ENCODE peak calls at places on chromosomes 1 and 21, in six cellular contexts. V is hepatocyte; U is small intestine; R is CD4-positive, alpha-beta memory T cell; I is RWPE2; P is body of pancreas. H is an unnamed sample.

GRCh38 chr1:207888647-207889046 is 22.3 kb downstream of the CD34 start:
- DNase-seq in R (no peak), I (no peak), U (no peak), V (no peak), P (peak; percentile 32), H (no peak)

GRCh38 chr1:26429741-26430140 is 2.4 kb upstream of the DHDDS start:
- DNase-seq in U (no peak), I (no peak), V (no peak), R (no peak), P (no peak), H (no peak)

GRCh38 chr1:22469219-22469618 is 17.6 kb downstream of the ZBTB40 start:
- DNase-seq in U (peak; percentile 10), R (no peak), I (no peak), P (peak; percentile 58), V (no peak), H (no peak)

GRCh38 chr1:210376836-210377377 is 48.2 kb downstream of the HHAT start:
- DNase-seq in U (no peak), P (no peak), V (no peak), R (no peak), I (no peak), H (no peak)

GRCh38 chr1:206116191-206116872 is 856 bp downstream of the AVPR1B start:
- DNase-seq in P (no peak), V (no peak), I (no peak), U (no peak), R (no peak), H (no peak)

GRCh38 chr1:52281518-52281917 is 84.5 kb downstream of the CC2D1B start:
- DNase-seq in V (no peak), I (no peak), R (no peak), P (no peak), U (no peak), H (no peak)

GRCh38 chr1:187226396-187226795 is 397.6 kb downstream of the PLA2G4A start:
- DNase-seq in V (no peak), U (no peak), I (no peak), P (no peak), R (no peak), H (no peak)

GRCh38 chr1:193068013-193068412 is 8.6 kb downstream of the RO60 start:
- DNase-seq in R (no peak), P (no peak), U (no peak), V (no peak), I (no peak), H (no peak)

DNA sequence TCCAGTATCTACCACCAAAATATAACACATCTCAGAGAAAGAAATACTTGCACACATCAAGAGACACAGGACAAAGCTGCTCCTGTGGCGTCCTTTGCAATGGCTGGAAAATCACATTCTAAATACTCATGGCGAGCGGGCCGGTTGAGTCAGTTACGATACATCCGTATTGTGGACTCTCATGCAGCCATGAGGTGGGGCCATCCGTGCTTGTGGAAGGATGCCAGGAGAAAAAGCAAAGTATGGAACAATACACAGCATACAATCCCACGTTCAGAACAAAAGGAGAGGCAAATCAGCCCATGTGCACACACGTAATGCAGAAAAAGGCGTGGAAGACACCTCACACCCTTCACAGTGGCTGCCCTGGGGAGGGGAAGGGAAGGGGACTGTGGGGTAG is 13.1 kb downstream of the ATP13A2 start:
- DNase-seq in I (no peak), R (no peak), U (no peak), V (no peak), P (no peak), H (no peak)
- H3K36me3 ChIP-seq in I (peaks cover 34% of the 10 kb centered on the region), R (peaks cover 23% of the 10 kb centered on the region), U (peaks cover 3% of the 10 kb centered on the region), V (no peaks in the 10 kb centered on the region), P (no peaks in the 10 kb centered on the region), H (peaks cover 6% of the 10 kb centered on the region)

DNA sequence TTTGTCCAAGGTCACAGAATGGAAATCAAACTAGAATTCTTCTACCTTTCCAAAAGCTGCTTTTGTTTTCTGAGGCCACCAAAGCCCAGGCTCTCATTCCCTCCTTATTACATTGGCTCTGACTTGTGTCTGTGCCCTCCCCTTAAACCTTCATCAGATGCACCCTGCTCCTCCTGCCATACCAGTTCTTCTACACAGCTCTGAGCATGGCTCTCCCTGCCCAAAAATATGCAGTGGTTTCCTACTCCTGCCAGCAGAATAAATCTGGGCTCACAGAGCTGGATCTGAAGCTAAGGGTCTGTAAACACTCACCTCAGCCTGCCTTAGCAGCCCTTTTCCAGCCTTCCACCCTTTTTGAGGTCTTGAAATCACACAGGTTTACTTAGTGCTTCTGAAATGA is 55.0 kb downstream of the TTC3 start:
- DNase-seq in P (no peak), U (no peak), V (no peak), R (no peak), I (no peak), H (no peak)
- H3K36me3 ChIP-seq in P (no peaks in the 10 kb centered on the region), U (peaks cover 7% of the 10 kb centered on the region), V (no peaks in the 10 kb centered on the region), R (peaks cover 4% of the 10 kb centered on the region), I (peaks cover 69% of the 10 kb centered on the region), H (no peaks in the 10 kb centered on the region)

DNA sequence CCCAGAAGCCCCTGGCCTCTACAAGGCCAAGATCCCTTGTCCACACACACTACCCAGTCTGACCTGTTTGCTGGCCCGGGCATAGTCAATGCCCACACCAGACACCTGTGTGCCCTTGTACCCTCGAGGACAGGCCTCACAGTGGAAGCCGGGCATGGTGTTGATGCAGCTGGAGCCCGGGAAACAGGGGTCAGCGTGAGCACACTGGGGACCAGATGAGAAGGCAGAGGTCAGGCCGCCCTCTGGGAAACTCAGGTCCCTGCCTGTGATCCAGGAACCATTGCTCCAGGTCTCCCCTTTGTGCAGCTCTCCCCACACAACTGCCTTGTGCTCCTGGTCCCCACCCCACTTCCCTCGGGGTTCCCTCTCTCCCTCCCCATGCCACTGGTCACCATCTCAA is 5.5 kb downstream of the THBS3 start:
- DNase-seq in U (no peak), V (no peak), R (no peak), I (no peak), P (no peak), H (no peak)
- H3K36me3 ChIP-seq in U (no peaks in the 10 kb centered on the region), V (no peaks in the 10 kb centered on the region), R (no peaks in the 10 kb centered on the region), I (peaks cover 3% of the 10 kb centered on the region), P (no peaks in the 10 kb centered on the region), H (no peaks in the 10 kb centered on the region)

GRCh38 chr1:231347961-231348360 is 9.9 kb downstream of the SPRTN start:
- DNase-seq in P (no peak), I (no peak), R (no peak), U (no peak), V (no peak), H (no peak)
- H3K36me3 ChIP-seq in P (no peaks in the 10 kb centered on the region), I (peaks cover 61% of the 10 kb centered on the region), R (peaks cover 47% of the 10 kb centered on the region), U (peaks cover 3% of the 10 kb centered on the region), V (no peaks in the 10 kb centered on the region), H (peaks cover 11% of the 10 kb centered on the region)

GRCh38 chr1:228224198-228225164 is 16.6 kb downstream of the OBSCN start:
- DNase-seq in R (no peak), I (no peak), P (no peak), V (no peak), U (no peak), H (no peak)

GRCh38 chr1:228225740-228226139 is 17.9 kb downstream of the OBSCN start:
- DNase-seq in U (no peak), I (no peak), V (no peak), R (no peak), P (no peak), H (no peak)

GRCh38 chr1:228225165-228225710 is 17.4 kb downstream of the OBSCN start:
- DNase-seq in R (no peak), I (no peak), P (no peak), U (no peak), V (no peak), H (no peak)

GRCh38 chr1:228226956-228227791 is 19.3 kb downstream of the OBSCN start:
- DNase-seq in V (no peak), R (no peak), P (no peak), I (no peak), U (peak; percentile 92), H (peak; percentile 57)

GRCh38 chr1:228226141-228226874 is 18.5 kb downstream of the OBSCN start:
- DNase-seq in P (no peak), U (no peak), V (no peak), R (no peak), I (no peak), H (no peak)
- H3K36me3 ChIP-seq in P (no peaks in the 10 kb centered on the region), U (no peaks in the 10 kb centered on the region), V (no peaks in the 10 kb centered on the region), R (no peaks in the 10 kb centered on the region), I (peaks cover 5% of the 10 kb centered on the region), H (no peaks in the 10 kb centered on the region)

GRCh38 chr21:42543106-42543847 is 29.6 kb downstream of the SLC37A1 start:
- DNase-seq in U (no peak), P (no peak), R (no peak), I (no peak), V (no peak), H (no peak)

GRCh38 chr21:42541174-42541573 is 27.5 kb downstream of the SLC37A1 start:
- DNase-seq in P (no peak), U (no peak), V (no peak), R (no peak), I (no peak), H (no peak)

GRCh38 chr21:42542196-42542595 is 28.5 kb downstream of the SLC37A1 start:
- DNase-seq in R (no peak), U (no peak), P (no peak), I (no peak), V (no peak), H (no peak)

GRCh38 chr21:42541618-42542017 is 28.0 kb downstream of the SLC37A1 start:
- DNase-seq in U (no peak), V (no peak), R (no peak), I (no peak), P (no peak), H (no peak)

GRCh38 chr21:42542596-42542995 is 28.9 kb downstream of the SLC37A1 start:
- DNase-seq in V (no peak), U (no peak), R (no peak), I (no peak), P (no peak), H (no peak)
- H3K36me3 ChIP-seq in V (no peaks in the 10 kb centered on the region), U (peaks cover 6% of the 10 kb centered on the region), R (peaks cover 7% of the 10 kb centered on the region), I (no peaks in the 10 kb centered on the region), P (no peaks in the 10 kb centered on the region), H (no peaks in the 10 kb centered on the region)

H was measured in transverse colon.